ENCODE peak calls at places on chromosomes 6 and 20, in ten cellular contexts. C is lung; A is heart left ventricle; Z is lower lobe of right lung; U is caudate nucleus; T is stomach; I is IMR-90; M is foreskin keratinocyte; X is AG04450; S is CD4-positive, alpha-beta T cell. D is an unnamed sample.

GRCh38 chr6:49409951-49410542 is 53.0 kb downstream of the MMUT start:
- DNase-seq in S (peak; percentile 32), U (peak; percentile 30), X (peak; percentile 43), M (peak; percentile 40), Z (peak; percentile 45), I (peak; percentile 61), A (no peak), C (peak; percentile 56), T (peak; percentile 74), D (peak; percentile 67)

GRCh38 chr6:144778773-144779531 is 493.8 kb downstream of the UTRN start:
- DNase-seq in S (no peak), C (no peak), Z (no peak), M (no peak), T (no peak), U (no peak), I (no peak), X (no peak), A (no peak), D (no peak)

GRCh38 chr20:52766645-52767435 is 205.3 kb upstream of the TSHZ2 start:
- DNase-seq in S (no peak), U (no peak), C (no peak), A (no peak), Z (no peak), M (no peak), X (no peak), I (no peak), T (no peak), D (no peak)

GRCh38 chr20:3238616-3239025 is 369 bp downstream of the SLC4A11 start:
- DNase-seq in S (peak; percentile 33), I (no peak), C (no peak), M (no peak), T (peak; percentile 34), U (no peak), A (no peak), Z (no peak), X (no peak), D (no peak)

GRCh38 chr6:15061908-15062307 is 184.0 kb upstream of the JARID2 start:
- DNase-seq in U (no peak), M (no peak), C (no peak), I (no peak), A (no peak), X (no peak), S (no peak), Z (no peak), T (no peak), D (no peak)

GRCh38 chr6:278494-278893 is 13.8 kb upstream of the DUSP22 start:
- DNase-seq in Z (no peak), C (peak; percentile 27), I (no peak), S (no peak), T (no peak), X (no peak), A (no peak), M (no peak), U (no peak), D (no peak)

GRCh38 chr20:36043892-36044515 is 75.6 kb downstream of the CNBD2 start:
- DNase-seq in M (no peak), C (no peak), A (no peak), Z (no peak), U (no peak), S (no peak), X (no peak), T (no peak), I (no peak), D (no peak)

GRCh38 chr20:6616421-6616820 is 151.1 kb upstream of the BMP2 start:
- DNase-seq in X (no peak), U (no peak), I (no peak), Z (no peak), C (no peak), T (no peak), S (no peak), A (no peak), M (no peak), D (no peak)

GRCh38 chr20:32114305-32114960 is 4.9 kb downstream of the TM9SF4 start:
- DNase-seq in S (no peak), M (no peak), U (no peak), T (no peak), C (no peak), I (no peak), A (no peak), X (no peak), Z (no peak), D (no peak)

GRCh38 chr6:104809116-104809515 is 50.6 kb downstream of the HACE1 start:
- DNase-seq in U (no peak), C (no peak), I (no peak), T (no peak), Z (no peak), A (no peak), S (no peak), X (no peak), M (no peak), D (no peak)

GRCh38 chr20:31948008-31948407 is 3.8 kb downstream of the PDRG1 start:
- DNase-seq in C (no peak), U (no peak), M (no peak), I (no peak), A (no peak), Z (no peak), X (no peak), S (no peak), T (no peak), D (no peak)

GRCh38 chr6:158010591-158011477 is 29.2 kb downstream of the SYNJ2 start:
- DNase-seq in Z (peak; percentile 20), X (no peak), C (no peak), S (no peak), I (no peak), U (no peak), M (no peak), T (no peak), A (no peak), D (peak; percentile 48)

DNA sequence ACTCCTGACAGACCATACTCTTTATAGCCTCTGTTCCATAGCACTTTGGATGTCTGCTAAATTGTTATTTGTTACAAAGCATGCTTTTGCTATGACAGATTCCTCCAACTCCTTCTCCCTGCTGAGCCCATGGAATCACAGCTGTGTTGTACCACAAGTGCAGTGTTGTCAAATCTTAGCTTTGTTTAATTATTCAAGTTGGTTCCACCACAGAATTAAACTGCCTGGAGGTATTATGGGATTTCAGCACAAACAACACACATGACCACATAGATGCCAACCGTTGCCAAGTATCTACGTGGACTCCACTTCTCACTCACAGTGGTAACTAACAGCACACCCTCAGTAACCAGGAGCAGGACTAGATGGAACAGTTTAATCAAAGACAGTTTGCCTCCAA is 32.7 kb upstream of the MARCKS start:
- DNase-seq in S (no peak), Z (no peak), A (no peak), C (no peak), X (no peak), U (no peak), M (no peak), I (peak; percentile 57), T (no peak), D (no peak)
- H3K27ac ChIP-seq in S (no peak overlapping the region), Z (no peak overlapping the region), A (peak overlapping the region; percentile 42), C (no peak overlapping the region), X (no peak overlapping the region), U (no peak overlapping the region), M (no peak overlapping the region), I (peak overlapping the region; percentile 15), T (no peak overlapping the region), D (peak overlapping the region; percentile 72)

DNA sequence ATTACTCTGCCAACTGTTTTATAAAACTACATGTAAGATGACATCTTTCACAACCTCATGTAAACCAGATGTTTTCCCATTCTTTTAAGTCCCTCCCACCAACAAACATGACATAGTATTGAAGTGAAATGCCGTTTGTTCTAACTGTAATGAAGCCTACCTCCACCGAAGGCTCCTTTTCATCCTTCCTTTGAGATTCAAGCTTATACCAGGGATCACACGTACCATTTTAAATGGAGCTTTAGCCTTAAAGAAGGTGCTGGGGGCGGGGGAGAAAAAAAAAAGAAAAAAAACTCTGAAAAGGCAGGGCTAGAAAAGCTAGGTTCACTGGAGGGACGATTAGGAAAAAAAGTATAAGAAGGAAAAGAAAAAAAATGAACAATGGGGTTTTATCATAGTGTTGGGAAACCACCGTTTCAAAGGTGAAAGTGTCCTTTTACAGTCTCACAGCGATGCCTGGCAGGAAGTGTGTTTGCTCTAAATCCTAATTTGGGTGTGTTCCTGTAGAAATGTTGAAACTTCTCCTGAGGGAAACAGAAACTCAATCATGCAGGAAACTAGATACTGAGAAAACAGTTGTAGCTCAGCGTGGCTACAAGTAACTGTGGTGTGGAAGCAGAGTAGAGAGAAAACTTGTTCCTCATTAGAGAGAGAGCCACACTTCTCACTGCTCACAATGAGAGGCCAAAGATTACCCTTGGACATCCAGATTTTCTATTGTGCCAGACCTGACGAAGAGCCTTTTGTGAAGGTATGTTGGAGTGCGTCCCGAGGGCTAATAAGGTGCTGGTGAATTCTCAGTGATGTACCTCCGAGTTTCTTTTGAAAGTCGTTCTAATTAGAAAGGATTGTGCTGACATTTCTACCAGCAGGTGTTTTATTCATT is 37.6 kb upstream of the HINT3 start:
- DNase-seq in S (no peak), C (peak; percentile 41), M (peak; percentile 80), A (no peak), I (peak; percentile 90), X (peak; percentile 46), T (peak; percentile 52), U (no peak), Z (no peak), D (peak; percentile 67)
- H3K27ac ChIP-seq in S (peak overlapping the region; percentile 36), C (peak overlapping the region; percentile 80), M (peak overlapping the region; percentile 98), A (peak overlapping the region; percentile 64), I (peak overlapping the region; percentile 95), X (no peak overlapping the region), T (peak overlapping the region; percentile 95), U (peak overlapping the region; percentile 63), Z (peak overlapping the region; percentile 76), D (peak overlapping the region; percentile 58)

DNA sequence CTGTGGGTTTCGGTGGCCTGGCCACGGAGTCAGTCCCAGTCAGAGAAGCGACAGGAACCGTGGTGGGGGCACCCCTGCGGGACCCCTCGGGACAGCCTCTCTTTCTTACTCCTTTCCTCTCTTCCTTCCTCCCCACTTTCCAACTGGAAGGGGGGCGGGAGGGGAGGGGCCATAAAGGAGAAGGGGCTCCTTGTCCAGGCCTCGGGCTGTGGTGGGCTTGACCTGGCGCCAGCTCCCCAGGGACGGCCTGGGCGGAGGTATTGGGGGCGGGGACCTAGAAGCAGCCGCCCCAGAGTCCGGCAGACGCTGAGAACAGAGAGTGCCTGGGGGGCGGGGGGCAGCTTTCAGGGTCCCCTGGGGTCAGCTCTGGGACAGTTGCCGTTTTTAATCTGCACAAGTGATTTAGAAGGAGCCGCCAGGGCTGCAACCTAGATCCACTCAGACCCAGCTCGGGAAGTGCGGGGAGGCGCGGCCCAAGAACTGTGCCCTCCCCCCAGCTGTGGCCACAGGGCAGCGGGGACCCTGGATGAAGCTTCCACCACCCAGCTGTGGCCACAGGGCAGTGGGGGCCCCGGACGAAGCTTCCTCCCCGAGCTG is 6.4 kb upstream of the ABHD16B start:
- DNase-seq in M (no peak), S (no peak), X (no peak), C (no peak), U (no peak), Z (no peak), T (no peak), A (peak; percentile 81), I (no peak), D (no peak)
- H3K27ac ChIP-seq in M (no peak overlapping the region), S (no peak overlapping the region), X (no peak overlapping the region), C (peak overlapping the region; percentile 76), U (peak overlapping the region; percentile 68), Z (peak overlapping the region; percentile 81), T (peak overlapping the region; percentile 28), A (peak overlapping the region; percentile 90), I (no peak overlapping the region), D (peak overlapping the region; percentile 59)

DNA sequence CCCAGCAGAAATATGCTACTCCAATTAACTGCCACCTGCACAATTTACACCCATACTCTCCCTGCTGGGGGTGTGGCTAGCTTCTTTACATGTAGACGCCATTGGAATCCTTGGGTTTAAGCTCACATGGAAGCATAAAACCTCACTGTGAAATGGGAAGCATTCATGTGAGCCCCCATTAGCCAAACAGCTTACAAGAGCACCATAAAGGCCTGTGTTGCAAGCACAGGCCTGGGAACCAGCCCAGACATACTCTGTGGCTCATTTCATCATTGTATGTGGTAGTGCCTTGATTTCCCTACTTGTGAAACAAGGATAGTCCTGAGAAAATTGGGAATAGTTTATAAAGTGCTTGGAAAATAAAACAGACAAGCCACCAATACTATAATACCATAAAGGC is 7.0 kb downstream of the ADNP start:
- DNase-seq in U (no peak), T (no peak), S (no peak), C (no peak), A (no peak), M (no peak), X (no peak), Z (no peak), I (peak; percentile 43), D (no peak)
- H3K27ac ChIP-seq in U (no peak overlapping the region), T (no peak overlapping the region), S (no peak overlapping the region), C (no peak overlapping the region), A (no peak overlapping the region), M (no peak overlapping the region), X (no peak overlapping the region), Z (no peak overlapping the region), I (no peak overlapping the region), D (no peak overlapping the region)